ENCODE peak calls at places on chromosome 2, in five cellular contexts. One of them, this sample, is unnamed. For H3K36me3, the result is how much of the 10 kb centered on the place peaks cover.

GRCh38 chr2:215283221-215283620 is 28.6 kb upstream of the ATIC start:
- DNase-seq in RWPE2: no peak
- DNase-seq in fibroblast of lung: no peak
- DNase-seq in right lobe of liver: no peak
- DNase-seq in heart left ventricle: no peak
- DNase-seq in this sample: no peak

GRCh38 chr2:201852878-201853415 is 46.6 kb downstream of the CDK15 start:
- DNase-seq in RWPE2: no peak
- DNase-seq in fibroblast of lung: peak
- DNase-seq in right lobe of liver: no peak
- DNase-seq in heart left ventricle: no peak
- DNase-seq in this sample: no peak

GRCh38 chr2:60948926-60949579 is 67.7 kb downstream of the REL start:
- DNase-seq in RWPE2: no peak
- DNase-seq in fibroblast of lung: peak
- DNase-seq in right lobe of liver: no peak
- DNase-seq in heart left ventricle: no peak
- DNase-seq in this sample: no peak

GRCh38 chr2:120300385-120300784 is 45.6 kb upstream of the INHBB start:
- DNase-seq in RWPE2: no peak
- DNase-seq in fibroblast of lung: no peak
- DNase-seq in right lobe of liver: no peak
- DNase-seq in heart left ventricle: no peak
- DNase-seq in this sample: no peak

GRCh38 chr2:9310827-9311226 is 104.2 kb downstream of the ASAP2 start:
- DNase-seq in RWPE2: no peak
- DNase-seq in fibroblast of lung: no peak
- DNase-seq in right lobe of liver: no peak
- DNase-seq in heart left ventricle: no peak
- DNase-seq in this sample: no peak

GRCh38 chr2:63888490-63889402 is 47.0 kb downstream of the UGP2 start:
- DNase-seq in RWPE2: no peak
- DNase-seq in fibroblast of lung: peak
- DNase-seq in right lobe of liver: no peak
- DNase-seq in heart left ventricle: no peak
- DNase-seq in this sample: peak

GRCh38 chr2:47250576-47251403 is 95.7 kb upstream of the STPG4 start:
- DNase-seq in RWPE2: peak
- DNase-seq in fibroblast of lung: no peak
- DNase-seq in right lobe of liver: no peak
- DNase-seq in heart left ventricle: no peak
- DNase-seq in this sample: no peak

GRCh38 chr2:53633441-53633840 is 134.2 kb upstream of the CHAC2 start:
- DNase-seq in RWPE2: no peak
- DNase-seq in fibroblast of lung: no peak
- DNase-seq in right lobe of liver: no peak
- DNase-seq in heart left ventricle: no peak
- DNase-seq in this sample: no peak

GRCh38 chr2:113253453-113253852 is 25.3 kb downstream of the PAX8 start:
- DNase-seq in RWPE2: no peak
- DNase-seq in fibroblast of lung: no peak
- DNase-seq in right lobe of liver: no peak
- DNase-seq in heart left ventricle: no peak
- DNase-seq in this sample: no peak

GRCh38 chr2:129888896-129889295 is 90.6 kb upstream of the RAB6C start:
- DNase-seq in RWPE2: no peak
- DNase-seq in fibroblast of lung: no peak
- DNase-seq in right lobe of liver: no peak
- DNase-seq in heart left ventricle: no peak
- DNase-seq in this sample: no peak

GRCh38 chr2:220455389-220455788 is 828.0 kb downstream of the SLC4A3 start:
- DNase-seq in RWPE2: no peak
- DNase-seq in fibroblast of lung: peak
- DNase-seq in right lobe of liver: no peak
- DNase-seq in heart left ventricle: no peak
- DNase-seq in this sample: no peak

GRCh38 chr2:134796373-134796772 is 42.0 kb upstream of the ACMSD start:
- DNase-seq in RWPE2: no peak
- DNase-seq in fibroblast of lung: no peak
- DNase-seq in right lobe of liver: no peak
- DNase-seq in heart left ventricle: no peak
- DNase-seq in this sample: no peak

GRCh38 chr2:209556354-209556961 is 132.6 kb downstream of the MAP2 start:
- DNase-seq in RWPE2: no peak
- DNase-seq in fibroblast of lung: peak
- DNase-seq in right lobe of liver: no peak
- DNase-seq in heart left ventricle: no peak
- DNase-seq in this sample: no peak

GRCh38 chr2:18551623-18552022 is 8.8 kb downstream of the RDH14 start:
- DNase-seq in RWPE2: no peak
- DNase-seq in fibroblast of lung: no peak
- DNase-seq in right lobe of liver: no peak
- DNase-seq in heart left ventricle: no peak
- DNase-seq in this sample: no peak

GRCh38 chr2:28545590-28546195 is 49.8 kb downstream of the PLB1 start:
- DNase-seq in RWPE2: peak
- DNase-seq in fibroblast of lung: no peak
- DNase-seq in right lobe of liver: no peak
- DNase-seq in heart left ventricle: no peak
- DNase-seq in this sample: no peak

GRCh38 chr2:44267269-44268258 is 7.7 kb upstream of the SLC3A1 start:
- DNase-seq in RWPE2: no peak
- DNase-seq in fibroblast of lung: peak
- DNase-seq in right lobe of liver: no peak
- DNase-seq in heart left ventricle: no peak
- DNase-seq in this sample: no peak

GRCh38 chr2:12318427-12319057 is 398.2 kb upstream of the TRIB2 start:
- DNase-seq in RWPE2: no peak
- DNase-seq in fibroblast of lung: no peak
- DNase-seq in right lobe of liver: no peak
- DNase-seq in heart left ventricle: no peak
- DNase-seq in this sample: no peak

GRCh38 chr2:3485166-3485565 is 34.2 kb downstream of the ADI1 start:
- DNase-seq in RWPE2: no peak
- DNase-seq in fibroblast of lung: no peak
- DNase-seq in right lobe of liver: no peak
- DNase-seq in heart left ventricle: peak
- DNase-seq in this sample: no peak

GRCh38 chr2:74142340-74142739 is 5.4 kb downstream of the BOLA3 start:
- DNase-seq in RWPE2: no peak
- DNase-seq in fibroblast of lung: no peak
- DNase-seq in right lobe of liver: no peak
- DNase-seq in heart left ventricle: no peak
- DNase-seq in this sample: no peak

GRCh38 chr2:128261245-128262128 is 57.2 kb downstream of the HS6ST1 start:
- DNase-seq in RWPE2: peak
- DNase-seq in fibroblast of lung: no peak
- DNase-seq in right lobe of liver: no peak
- DNase-seq in heart left ventricle: no peak
- DNase-seq in this sample: no peak

GRCh38 chr2:239164281-239164871 is 236.4 kb downstream of the HDAC4 start:
- DNase-seq in RWPE2: peak
- DNase-seq in fibroblast of lung: no peak
- DNase-seq in right lobe of liver: peak
- DNase-seq in heart left ventricle: peak
- DNase-seq in this sample: no peak

GRCh38 chr2:62071126-62071598 is 124.8 kb upstream of the B3GNT2 start:
- DNase-seq in RWPE2: no peak
- DNase-seq in fibroblast of lung: no peak
- DNase-seq in right lobe of liver: no peak
- DNase-seq in heart left ventricle: no peak
- DNase-seq in this sample: no peak

GRCh38 chr2:210072493-210072892 is 70.1 kb downstream of the RPE start:
- DNase-seq in RWPE2: no peak
- DNase-seq in fibroblast of lung: no peak
- DNase-seq in right lobe of liver: no peak
- DNase-seq in heart left ventricle: no peak
- DNase-seq in this sample: no peak

GRCh38 chr2:10709290-10709939 is 12.0 kb upstream of the ATP6V1C2 start:
- DNase-seq in RWPE2: no peak
- DNase-seq in fibroblast of lung: no peak
- DNase-seq in right lobe of liver: no peak
- DNase-seq in heart left ventricle: no peak
- DNase-seq in this sample: no peak
- TF ChIP-seq CTCF in RWPE2: peak
- TF ChIP-seq CTCF in fibroblast of lung: peak
- TF ChIP-seq CTCF in right lobe of liver: peak
- TF ChIP-seq CTCF in heart left ventricle: peak
- TF ChIP-seq CTCF in this sample: peak

GRCh38 chr2:71658771-71659170 is 205.4 kb downstream of the DYSF start:
- DNase-seq in RWPE2: no peak
- DNase-seq in fibroblast of lung: no peak
- DNase-seq in right lobe of liver: no peak
- DNase-seq in heart left ventricle: no peak
- DNase-seq in this sample: no peak
- H3K36me3 ChIP-seq in RWPE2: under half
- H3K36me3 ChIP-seq in fibroblast of lung: under half
- H3K36me3 ChIP-seq in right lobe of liver: under half
- H3K36me3 ChIP-seq in heart left ventricle: under half
- H3K36me3 ChIP-seq in this sample: under half

GRCh38 chr2:121613774-121614173 is 35.5 kb downstream of the CLASP1 start:
- DNase-seq in RWPE2: no peak
- DNase-seq in fibroblast of lung: no peak
- DNase-seq in right lobe of liver: no peak
- DNase-seq in heart left ventricle: no peak
- DNase-seq in this sample: no peak

GRCh38 chr2:121611730-121612705 is 37.2 kb downstream of the CLASP1 start:
- DNase-seq in RWPE2: no peak
- DNase-seq in fibroblast of lung: no peak
- DNase-seq in right lobe of liver: no peak
- DNase-seq in heart left ventricle: no peak
- DNase-seq in this sample: no peak

GRCh38 chr2:121613152-121613551 is 36.1 kb downstream of the CLASP1 start:
- DNase-seq in RWPE2: no peak
- DNase-seq in fibroblast of lung: no peak
- DNase-seq in right lobe of liver: no peak
- DNase-seq in heart left ventricle: no peak
- DNase-seq in this sample: no peak

DNA sequence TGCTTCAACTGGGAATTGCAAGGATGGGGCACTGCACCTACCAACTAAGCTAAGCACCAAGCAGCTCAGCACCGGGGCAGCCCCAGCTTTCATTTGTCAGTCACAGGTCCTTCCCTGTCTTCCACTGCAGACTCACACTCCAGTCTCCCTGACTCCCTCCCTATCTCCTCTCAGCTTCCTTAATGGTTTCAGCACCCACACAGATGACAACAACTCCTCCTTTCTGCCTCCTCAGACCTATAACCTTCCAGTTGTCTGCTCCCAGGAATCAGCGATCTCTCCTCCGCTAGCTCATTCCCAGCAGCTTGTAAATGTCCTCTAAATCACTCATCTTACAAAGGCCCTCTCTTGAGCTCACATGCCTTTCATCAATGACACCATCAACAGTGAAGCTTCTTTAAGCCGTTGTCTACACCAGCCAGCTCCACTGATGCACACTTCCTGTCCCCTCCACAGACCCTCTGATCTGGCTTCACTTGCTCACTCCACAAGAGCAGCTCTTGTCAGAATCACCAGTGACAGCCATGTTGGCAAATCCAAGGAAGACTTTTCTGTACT is 32.1 kb downstream of the CLASP1 start:
- DNase-seq in RWPE2: no peak
- DNase-seq in fibroblast of lung: peak
- DNase-seq in right lobe of liver: no peak
- DNase-seq in heart left ventricle: no peak
- DNase-seq in this sample: peak
- H3K4me3 ChIP-seq in RWPE2: no peak
- H3K4me3 ChIP-seq in fibroblast of lung: no peak
- H3K4me3 ChIP-seq in right lobe of liver: no peak
- H3K4me3 ChIP-seq in heart left ventricle: no peak
- H3K4me3 ChIP-seq in this sample: no peak

DNA sequence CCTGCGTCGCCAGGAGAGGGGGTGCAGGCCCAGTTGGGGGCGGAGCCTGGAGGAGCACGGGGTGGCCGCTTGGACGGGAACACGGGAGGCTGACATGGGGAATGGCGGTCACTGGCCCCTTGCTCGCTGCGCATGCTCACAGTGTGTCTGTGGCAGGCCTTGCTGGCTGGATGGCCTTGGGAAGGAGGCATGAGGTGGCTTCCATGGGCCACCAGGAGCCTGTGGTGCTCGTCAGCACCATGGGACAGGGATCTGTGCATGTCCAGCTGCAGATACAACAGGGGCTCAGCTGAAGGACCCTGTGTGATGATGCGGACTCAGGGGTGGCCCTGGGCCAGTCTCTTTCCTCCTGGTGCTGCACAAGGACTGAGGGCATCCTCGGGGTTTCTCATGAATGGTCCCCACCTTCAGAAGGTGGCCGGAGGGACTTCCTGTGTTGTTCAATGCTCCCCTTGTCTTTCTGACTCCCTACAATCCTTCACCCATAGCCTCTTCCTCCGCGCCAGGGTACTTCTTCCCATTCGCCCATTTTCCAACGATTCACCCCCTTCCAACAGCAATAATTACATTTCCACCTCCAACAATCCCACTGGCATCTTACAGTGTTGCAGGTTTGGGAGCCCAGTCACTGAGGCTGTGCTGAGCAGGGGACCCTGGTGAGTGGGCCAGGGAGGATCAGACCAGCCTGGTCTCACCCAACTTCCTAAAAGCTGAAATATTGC is 3.4 kb upstream of the SP140L start:
- DNase-seq in RWPE2: no peak
- DNase-seq in fibroblast of lung: no peak
- DNase-seq in right lobe of liver: no peak
- DNase-seq in heart left ventricle: no peak
- DNase-seq in this sample: no peak
- TF ChIP-seq CTCF in RWPE2: no peak
- TF ChIP-seq CTCF in fibroblast of lung: no peak
- TF ChIP-seq CTCF in right lobe of liver: no peak
- TF ChIP-seq CTCF in heart left ventricle: no peak
- TF ChIP-seq CTCF in this sample: no peak

DNA sequence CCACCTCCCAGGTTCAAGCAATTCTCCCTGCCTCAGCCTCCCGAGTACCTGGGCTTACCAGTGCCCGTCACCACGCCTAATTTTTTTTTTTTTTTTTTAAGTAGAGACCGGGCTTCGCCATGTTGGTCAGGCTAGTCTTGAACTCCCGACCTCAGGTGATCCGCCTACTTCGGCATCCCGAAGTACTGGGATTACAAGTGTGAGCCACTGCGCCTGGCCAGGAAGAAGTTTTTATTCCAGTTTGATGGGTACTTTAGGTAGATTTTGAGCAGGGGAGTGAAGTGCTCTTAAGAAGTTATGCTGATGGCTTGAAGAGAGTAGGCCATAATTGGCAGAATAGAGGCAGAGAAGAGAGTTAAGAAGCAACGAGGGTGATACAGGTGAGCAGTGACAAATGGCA is 25.3 kb downstream of the FZD5 start:
- DNase-seq in RWPE2: no peak
- DNase-seq in fibroblast of lung: no peak
- DNase-seq in right lobe of liver: no peak
- DNase-seq in heart left ventricle: no peak
- DNase-seq in this sample: no peak
- H3K36me3 ChIP-seq in RWPE2: half or more
- H3K36me3 ChIP-seq in fibroblast of lung: under half
- H3K36me3 ChIP-seq in right lobe of liver: under half
- H3K36me3 ChIP-seq in heart left ventricle: half or more
- H3K36me3 ChIP-seq in this sample: under half

This sample was measured in GM06990.